ENCODE peak calls at places on chromosomes 7 and 10, in eight cellular contexts. N is cardiac muscle cell, W is pancreas, Q is tibial nerve, J is fibroblast of mammary gland, S is kidney epithelial cell, G is heart right ventricle, Y is AG09309. K is an unnamed sample.
A peak's percentile ranks its signal among the peaks of the same experiment; 100 is the strongest.

GRCh38 chr7:37833107-37833817 is 15.1 kb upstream of the NME8 start:
- DNase-seq in N (peak; percentile 65), W (no peak), Q (no peak), J (peak; percentile 67), S (no peak), G (peak; percentile 19), Y (peak; percentile 13), K (peak; percentile 70)

GRCh38 chr10:88147000-88147798 is 283.8 kb downstream of the PTEN start:
- DNase-seq in N (no peak), W (no peak), Q (no peak), J (peak; percentile 33), S (no peak), G (peak; percentile 65), Y (no peak), K (no peak)

GRCh38 chr7:5441840-5442513 is 18.3 kb upstream of the TNRC18 start:
- DNase-seq in N (no peak), W (no peak), Q (no peak), J (no peak), S (no peak), G (no peak), Y (no peak), K (no peak)

GRCh38 chr10:91144961-91145360 is 75.5 kb upstream of the PCGF5 start:
- DNase-seq in N (peak; percentile 81), W (no peak), Q (no peak), J (peak; percentile 57), S (no peak), G (no peak), Y (no peak), K (no peak)

GRCh38 chr7:80284848-80285247 is 150.2 kb downstream of the GNAI1 start:
- DNase-seq in N (peak; percentile 87), W (no peak), Q (no peak), J (peak; percentile 84), S (no peak), G (no peak), Y (peak; percentile 83), K (peak; percentile 80)

GRCh38 chr7:94436018-94436604 is 41.4 kb downstream of the COL1A2 start:
- DNase-seq in N (peak; percentile 87), W (no peak), Q (peak; percentile 36), J (peak; percentile 84), S (peak; percentile 10), G (peak; percentile 80), Y (no peak), K (peak; percentile 90)

GRCh38 chr10:85787393-85787792 is 579.2 kb downstream of the GRID1 start:
- DNase-seq in N (no peak), W (no peak), Q (no peak), J (no peak), S (no peak), G (no peak), Y (no peak), K (no peak)

GRCh38 chr7:99123571-99124033 is 20.3 kb downstream of the SMURF1 start:
- DNase-seq in N (peak; percentile 53), W (no peak), Q (no peak), J (peak; percentile 65), S (no peak), G (no peak), Y (no peak), K (peak; percentile 78)

GRCh38 chr7:26486153-26486552 is 194.5 kb downstream of the SNX10 start:
- DNase-seq in N (no peak), W (no peak), Q (no peak), J (no peak), S (no peak), G (no peak), Y (no peak), K (no peak)

GRCh38 chr7:33072471-33072870 is 9.9 kb upstream of the NT5C3A start:
- DNase-seq in N (peak; percentile 73), W (no peak), Q (no peak), J (peak; percentile 77), S (no peak), G (peak; percentile 50), Y (peak; percentile 20), K (peak; percentile 83)

GRCh38 chr7:39567294-39567693 is 1.1 kb downstream of the YAE1 start:
- DNase-seq in N (peak; percentile 22), W (no peak), Q (no peak), J (peak; percentile 54), S (no peak), G (no peak), Y (no peak), K (no peak)
- H3K4me3 ChIP-seq in N (peak overlapping the region; percentile 64), W (peak overlapping the region; percentile 58), Q (peak overlapping the region; percentile 93), J (peak overlapping the region; percentile 98), S (peak overlapping the region; percentile 90), G (peak overlapping the region; percentile 74), Y (peak overlapping the region; percentile 57), K (peak overlapping the region; percentile 92)

DNA sequence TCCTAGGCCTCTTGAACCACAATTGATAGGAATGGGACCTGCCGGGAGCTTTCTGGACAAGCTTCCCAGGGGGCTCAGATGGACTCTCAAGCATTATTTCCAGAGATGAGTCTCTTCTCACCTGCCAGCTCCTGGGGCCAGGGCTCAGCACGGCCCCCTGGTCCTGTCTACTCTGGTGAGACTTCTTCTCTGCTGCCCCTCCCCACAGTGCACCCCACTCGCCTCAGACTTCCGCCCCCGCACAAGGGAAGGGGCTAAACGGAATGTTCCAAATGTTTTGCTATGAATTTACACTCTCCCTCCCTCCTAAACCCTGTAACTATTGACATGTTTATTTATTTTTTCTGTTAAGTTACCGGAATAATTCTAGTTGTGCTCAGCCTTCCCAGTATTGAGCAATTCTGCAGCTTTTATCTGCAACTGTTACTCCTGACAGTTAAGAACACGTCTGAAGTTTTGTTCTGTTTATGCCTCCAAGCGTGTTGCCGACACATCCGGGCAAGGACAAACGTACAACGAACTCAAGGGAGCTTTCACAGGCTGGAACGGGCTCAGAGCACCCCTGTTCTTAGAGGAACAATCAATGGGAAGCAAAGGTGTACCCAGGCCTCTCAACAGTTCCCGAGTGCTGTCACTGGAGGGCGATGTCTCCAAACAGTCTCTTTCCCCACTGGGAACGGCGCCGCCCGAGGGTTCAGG is 55.2 kb downstream of the FHIP2A start:
- DNase-seq in N (peak; percentile 73), W (peak; percentile 82), Q (peak; percentile 41), J (peak; percentile 62), S (no peak), G (peak; percentile 64), Y (no peak), K (peak; percentile 54)
- TF ChIP-seq CTCF in N (peak; percentile 80), W (peak; percentile 69), Q (peak; percentile 56), J (peak; percentile 87), S (peak; percentile 93), G (peak; percentile 34), Y (peak; percentile 86), K (peak; percentile 78)

DNA sequence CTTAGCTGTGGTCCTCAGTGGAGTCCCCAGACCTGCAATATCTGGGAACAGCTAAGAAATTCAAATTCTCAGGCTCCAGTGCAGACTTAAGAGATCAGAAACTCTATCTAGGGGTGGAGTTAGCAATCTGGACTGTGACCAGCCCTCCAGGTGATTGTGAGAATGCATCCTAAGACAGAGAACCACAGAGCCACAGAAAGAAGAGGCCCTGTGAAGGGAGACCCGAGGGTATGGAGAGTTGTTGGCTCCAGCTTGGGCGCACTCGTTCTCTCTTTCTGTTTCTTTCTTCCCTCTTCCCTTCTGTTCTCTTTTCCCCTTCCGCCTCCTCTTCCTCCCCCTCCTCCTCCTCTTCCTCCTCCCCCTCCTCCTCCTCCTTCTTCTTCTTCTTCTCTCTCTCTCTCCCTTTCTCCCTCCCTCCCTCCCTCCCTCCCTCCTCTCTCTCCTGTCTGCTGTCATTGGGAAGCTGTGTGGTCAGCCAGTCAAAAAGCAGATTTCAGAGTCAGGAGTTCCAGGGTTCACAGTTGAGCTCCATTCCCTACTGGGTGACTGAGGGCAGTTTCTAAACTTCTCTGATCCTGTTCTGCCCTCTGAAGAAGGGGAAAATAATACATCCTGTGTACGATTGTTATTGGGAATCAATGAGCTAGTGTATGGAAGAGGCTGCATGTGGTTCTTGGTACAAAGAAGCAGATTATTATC is 62.1 kb upstream of the STEAP1B start:
- DNase-seq in N (peak; percentile 35), W (no peak), Q (no peak), J (no peak), S (no peak), G (no peak), Y (no peak), K (peak; percentile 49)
- H3K4me3 ChIP-seq in N (no peak overlapping the region), W (no peak overlapping the region), Q (no peak overlapping the region), J (no peak overlapping the region), S (no peak overlapping the region), G (no peak overlapping the region), Y (no peak overlapping the region), K (peak overlapping the region; percentile 32)

DNA sequence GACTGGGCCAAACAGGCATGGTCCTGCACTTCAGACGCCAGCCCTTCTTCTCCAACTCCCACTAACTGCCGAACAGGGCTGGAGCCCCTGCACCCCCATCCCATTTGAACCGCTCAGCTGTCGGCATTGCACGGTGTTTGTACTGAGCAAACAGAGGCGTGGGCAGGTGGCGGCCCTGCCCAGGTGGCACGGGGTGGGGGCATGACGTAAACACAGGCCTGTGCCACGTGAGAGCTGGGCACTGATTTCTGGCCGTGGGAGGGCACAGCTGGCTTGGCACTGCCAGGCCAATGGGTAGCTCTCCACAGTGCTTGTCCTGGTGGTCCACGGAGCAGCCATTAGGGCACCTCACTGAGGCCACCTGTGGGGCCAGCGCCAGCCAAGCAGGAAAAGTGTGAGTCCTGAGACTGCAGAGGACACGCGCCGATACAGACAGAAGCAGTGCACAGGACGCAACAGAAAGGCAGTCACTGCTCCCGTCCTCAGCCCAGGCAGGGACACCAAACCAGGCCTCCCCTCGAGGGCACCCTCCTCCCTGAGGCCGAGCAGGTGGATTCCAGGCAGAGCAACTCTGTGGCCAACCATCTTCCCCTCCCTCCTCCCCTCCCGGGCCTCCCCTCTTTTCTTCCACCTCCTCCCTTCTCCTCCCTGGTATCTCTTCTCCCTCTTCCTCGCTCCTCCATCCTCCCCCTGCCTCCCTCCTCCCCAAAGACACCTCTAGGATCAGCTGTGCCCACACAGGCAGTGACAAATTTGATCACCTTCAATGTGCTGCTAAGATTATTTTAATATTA is 258.7 kb downstream of the ELFN1 start:
- DNase-seq in N (no peak), W (peak; percentile 85), Q (no peak), J (no peak), S (no peak), G (no peak), Y (no peak), K (no peak)
- TF ChIP-seq CTCF in N (no peak), W (no peak), Q (no peak), J (no peak), S (no peak), G (no peak), Y (no peak), K (no peak)

GRCh38 chr7:2109936-2110585 is 122.7 kb downstream of the MAD1L1 start:
- DNase-seq in N (peak; percentile 76), W (no peak), Q (no peak), J (peak; percentile 98), S (peak; percentile 86), G (no peak), Y (peak; percentile 58), K (peak; percentile 80)
- H3K4me3 ChIP-seq in N (no peak overlapping the region), W (no peak overlapping the region), Q (no peak overlapping the region), J (no peak overlapping the region), S (no peak overlapping the region), G (no peak overlapping the region), Y (no peak overlapping the region), K (no peak overlapping the region)

DNA sequence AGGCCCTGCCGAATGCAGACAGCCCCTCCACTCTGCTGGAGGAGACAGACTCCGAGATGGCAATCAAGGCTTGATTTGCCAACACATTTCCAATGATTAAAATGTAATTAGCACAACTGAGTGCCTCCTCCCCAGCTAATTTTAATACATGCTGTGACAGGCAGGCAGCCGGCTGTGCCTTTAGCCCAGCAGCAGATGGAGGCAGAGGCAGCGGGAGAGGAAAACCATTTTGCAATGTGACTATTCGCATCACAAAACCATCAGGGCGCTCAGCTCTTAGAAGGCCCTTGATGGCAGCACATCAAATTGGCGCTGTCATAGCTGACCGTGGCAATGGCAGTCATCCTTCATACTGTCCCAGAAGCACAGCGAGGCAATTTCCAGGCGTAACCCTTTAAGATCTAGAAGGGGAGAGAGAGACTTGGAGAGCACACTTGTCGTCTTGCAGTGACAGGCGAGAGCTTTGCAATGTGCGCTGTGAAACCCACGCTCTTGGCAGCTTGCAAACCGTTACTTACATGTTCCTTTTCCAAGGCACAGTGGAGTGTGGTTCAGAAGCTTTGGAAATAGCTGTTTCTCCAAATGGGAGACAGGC is 714.8 kb upstream of the GALNT17 start:
- DNase-seq in N (no peak), W (no peak), Q (no peak), J (no peak), S (no peak), G (no peak), Y (no peak), K (no peak)
- TF ChIP-seq CTCF in N (no peak), W (no peak), Q (no peak), J (no peak), S (no peak), G (no peak), Y (no peak), K (no peak)